ENCODE peak calls at places on chromosome 21, in seven cellular contexts. F is posterior cingulate gyrus; D is GM04504; T is NAMALWA; E is HCEC 1CT; G is stimulated activated CD4-positive, alpha-beta T cell treated with anti-CD3 and anti-CD28 coated beads, Interleukin-15, amount 100 ng/mL, for 24 hours; C is NCI-H524. U is an unnamed sample.

GRCh38 chr21:36470294-36470693 is 9.6 kb downstream of the CLDN14 start:
- DNase-seq in C (no peak), E (no peak), G (no peak), T (no peak), D (no peak), F (peak), U (no peak)

GRCh38 chr21:38859852-38860251 is 54.1 kb downstream of the ETS2 start:
- DNase-seq in C (no peak), E (peak), D (no peak), G (no peak), F (no peak), T (no peak), U (no peak)

GRCh38 chr21:39093526-39093925 is 89.7 kb downstream of the PSMG1 start:
- DNase-seq in E (no peak), D (no peak), T (no peak), F (no peak), G (no peak), C (no peak), U (no peak)

GRCh38 chr21:37386151-37386550 is 19.6 kb downstream of the DYRK1A start:
- DNase-seq in C (no peak), E (no peak), F (no peak), G (no peak), T (no peak), D (no peak), U (no peak)

GRCh38 chr21:35649186-35649585 is 411.1 kb downstream of the SETD4 start:
- DNase-seq in E (peak), F (no peak), G (no peak), D (peak), C (peak), T (no peak), U (no peak)

GRCh38 chr21:32415451-32415850 is 2.9 kb downstream of the EVA1C start:
- DNase-seq in G (no peak), C (no peak), D (no peak), F (no peak), T (no peak), E (no peak), U (no peak)

GRCh38 chr21:34599534-34600101 is 15.3 kb downstream of the RCAN1 start:
- DNase-seq in G (no peak), E (no peak), C (no peak), F (no peak), D (no peak), T (no peak), U (no peak)

GRCh38 chr21:30234643-30235042 is 18.7 kb upstream of the CLDN8 start:
- DNase-seq in G (no peak), C (peak), T (no peak), D (no peak), E (no peak), F (no peak), U (no peak)

GRCh38 chr21:43771199-43771675 is 4.9 kb downstream of the CSTB start:
- DNase-seq in E (no peak), F (no peak), C (no peak), D (no peak), G (no peak), T (no peak), U (no peak)

GRCh38 chr21:44653123-44653522 is 1.3 kb downstream of the KRTAP12-4 start:
- DNase-seq in E (no peak), D (no peak), G (no peak), T (peak), C (no peak), F (no peak), U (no peak)

GRCh38 chr21:41786521-41786987 is 19.7 kb upstream of the RIPK4 start:
- DNase-seq in T (no peak), G (no peak), C (no peak), F (no peak), D (peak), E (no peak), U (no peak)

GRCh38 chr21:42424848-42425602 is 21.3 kb downstream of the UBASH3A start:
- DNase-seq in C (peak), D (no peak), G (peak), E (no peak), F (no peak), T (peak), U (peak)

GRCh38 chr21:17497345-17497744 is 15.5 kb upstream of the CXADR start:
- DNase-seq in T (no peak), F (no peak), C (no peak), E (no peak), D (no peak), G (no peak), U (no peak)

U was measured in T follicular helper cell.